ENCODE peak calls at places on chromosomes 11 and 22, in seven cellular contexts. One of them, this sample, is unnamed.

GRCh38 chr11:98358551-98358950 is 662.2 kb upstream of the CNTN5 start:
- DNase-seq in CD14-positive monocyte: no peak
- DNase-seq in heart right ventricle: no peak
- DNase-seq in epithelial cell of esophagus: no peak
- DNase-seq in progenitor cell of endocrine pancreas: no peak
- DNase-seq in HCT116: no peak
- DNase-seq in cardiac fibroblast: no peak
- DNase-seq in this sample: no peak

GRCh38 chr22:44363214-44363979 is 50.6 kb upstream of the SHISAL1 start:
- DNase-seq in CD14-positive monocyte: peak
- DNase-seq in heart right ventricle: peak
- DNase-seq in epithelial cell of esophagus: peak
- DNase-seq in progenitor cell of endocrine pancreas: no peak
- DNase-seq in HCT116: no peak
- DNase-seq in cardiac fibroblast: peak
- DNase-seq in this sample: no peak

GRCh38 chr11:104033134-104033533 is 3.3 kb upstream of the DDI1 start:
- DNase-seq in CD14-positive monocyte: no peak
- DNase-seq in heart right ventricle: no peak
- DNase-seq in epithelial cell of esophagus: peak
- DNase-seq in progenitor cell of endocrine pancreas: no peak
- DNase-seq in HCT116: no peak
- DNase-seq in cardiac fibroblast: peak
- DNase-seq in this sample: no peak

GRCh38 chr22:31944700-31945477 is 554 bp downstream of the YWHAH start:
- DNase-seq in CD14-positive monocyte: no peak
- DNase-seq in heart right ventricle: peak
- DNase-seq in epithelial cell of esophagus: no peak
- DNase-seq in progenitor cell of endocrine pancreas: no peak
- DNase-seq in HCT116: no peak
- DNase-seq in cardiac fibroblast: no peak
- DNase-seq in this sample: no peak

GRCh38 chr22:48570912-48571311 is 1256.8 kb downstream of the BRD1 start:
- DNase-seq in CD14-positive monocyte: no peak
- DNase-seq in heart right ventricle: no peak
- DNase-seq in epithelial cell of esophagus: no peak
- DNase-seq in progenitor cell of endocrine pancreas: no peak
- DNase-seq in HCT116: no peak
- DNase-seq in cardiac fibroblast: no peak
- DNase-seq in this sample: no peak

GRCh38 chr11:83364500-83365059 is 78.4 kb upstream of the CCDC90B start:
- DNase-seq in CD14-positive monocyte: no peak
- DNase-seq in heart right ventricle: no peak
- DNase-seq in epithelial cell of esophagus: peak
- DNase-seq in progenitor cell of endocrine pancreas: no peak
- DNase-seq in HCT116: no peak
- DNase-seq in cardiac fibroblast: no peak
- DNase-seq in this sample: no peak

GRCh38 chr11:36564376-36565032 is 3.3 kb upstream of the RAG1 start:
- DNase-seq in CD14-positive monocyte: no peak
- DNase-seq in heart right ventricle: peak
- DNase-seq in epithelial cell of esophagus: peak
- DNase-seq in progenitor cell of endocrine pancreas: peak
- DNase-seq in HCT116: peak
- DNase-seq in cardiac fibroblast: peak
- DNase-seq in this sample: no peak

GRCh38 chr22:44702479-44703219 is 645 bp downstream of the PRR5 start:
- DNase-seq in CD14-positive monocyte: no peak
- DNase-seq in heart right ventricle: no peak
- DNase-seq in epithelial cell of esophagus: peak
- DNase-seq in progenitor cell of endocrine pancreas: peak
- DNase-seq in HCT116: no peak
- DNase-seq in cardiac fibroblast: peak
- DNase-seq in this sample: no peak

GRCh38 chr22:50356186-50356585 is 13.1 kb downstream of the PPP6R2 start:
- DNase-seq in CD14-positive monocyte: no peak
- DNase-seq in heart right ventricle: no peak
- DNase-seq in epithelial cell of esophagus: no peak
- DNase-seq in progenitor cell of endocrine pancreas: no peak
- DNase-seq in HCT116: no peak
- DNase-seq in cardiac fibroblast: no peak
- DNase-seq in this sample: no peak

GRCh38 chr11:2097356-2097997 is 41.7 kb downstream of the IGF2 start:
- DNase-seq in CD14-positive monocyte: no peak
- DNase-seq in heart right ventricle: peak
- DNase-seq in epithelial cell of esophagus: peak
- DNase-seq in progenitor cell of endocrine pancreas: peak
- DNase-seq in HCT116: no peak
- DNase-seq in cardiac fibroblast: peak
- DNase-seq in this sample: no peak

GRCh38 chr11:40998888-40999287 is 460.6 kb downstream of the LRRC4C start:
- DNase-seq in CD14-positive monocyte: no peak
- DNase-seq in heart right ventricle: no peak
- DNase-seq in epithelial cell of esophagus: no peak
- DNase-seq in progenitor cell of endocrine pancreas: no peak
- DNase-seq in HCT116: no peak
- DNase-seq in cardiac fibroblast: no peak
- DNase-seq in this sample: no peak

GRCh38 chr11:12083380-12083779 is 27.0 kb upstream of the MICAL2 start:
- DNase-seq in CD14-positive monocyte: no peak
- DNase-seq in heart right ventricle: no peak
- DNase-seq in epithelial cell of esophagus: no peak
- DNase-seq in progenitor cell of endocrine pancreas: no peak
- DNase-seq in HCT116: no peak
- DNase-seq in cardiac fibroblast: no peak
- DNase-seq in this sample: no peak

GRCh38 chr11:131682373-131683015 is 312.1 kb downstream of the NTM start:
- DNase-seq in CD14-positive monocyte: no peak
- DNase-seq in heart right ventricle: no peak
- DNase-seq in epithelial cell of esophagus: no peak
- DNase-seq in progenitor cell of endocrine pancreas: no peak
- DNase-seq in HCT116: no peak
- DNase-seq in cardiac fibroblast: no peak
- DNase-seq in this sample: peak

GRCh38 chr11:12223771-12224536 is 113.6 kb downstream of the MICAL2 start:
- DNase-seq in CD14-positive monocyte: no peak
- DNase-seq in heart right ventricle: no peak
- DNase-seq in epithelial cell of esophagus: peak
- DNase-seq in progenitor cell of endocrine pancreas: no peak
- DNase-seq in HCT116: no peak
- DNase-seq in cardiac fibroblast: no peak
- DNase-seq in this sample: no peak

GRCh38 chr22:30170126-30170525 is 76.4 kb downstream of the LIF start:
- DNase-seq in CD14-positive monocyte: no peak
- DNase-seq in heart right ventricle: no peak
- DNase-seq in epithelial cell of esophagus: no peak
- DNase-seq in progenitor cell of endocrine pancreas: no peak
- DNase-seq in HCT116: no peak
- DNase-seq in cardiac fibroblast: no peak
- DNase-seq in this sample: no peak

DNA sequence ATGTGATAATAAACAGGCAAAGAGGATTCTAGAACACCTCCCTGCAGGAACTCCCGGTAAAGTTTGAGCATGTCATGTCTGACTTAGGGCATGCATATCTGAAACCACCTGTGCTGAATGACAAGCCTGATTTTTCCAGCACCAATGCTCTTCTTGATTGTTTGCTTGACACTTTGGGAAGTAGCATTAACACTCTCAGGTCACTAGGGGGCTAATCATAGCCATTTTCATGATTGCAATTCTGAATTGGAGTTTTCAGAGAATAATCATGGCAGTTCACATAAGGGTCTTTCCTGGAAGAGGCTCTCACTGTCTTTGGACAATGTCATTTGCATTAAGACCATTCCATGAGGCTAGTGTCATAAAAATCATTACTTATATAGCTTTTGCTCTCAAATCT is 234.4 kb upstream of the MTNR1B start:
- DNase-seq in CD14-positive monocyte: no peak
- DNase-seq in heart right ventricle: no peak
- DNase-seq in epithelial cell of esophagus: peak
- DNase-seq in progenitor cell of endocrine pancreas: no peak
- DNase-seq in HCT116: no peak
- DNase-seq in cardiac fibroblast: no peak
- DNase-seq in this sample: no peak
- TF ChIP-seq CTCF in CD14-positive monocyte: no peak
- TF ChIP-seq CTCF in heart right ventricle: peak
- TF ChIP-seq CTCF in epithelial cell of esophagus: peak
- TF ChIP-seq CTCF in progenitor cell of endocrine pancreas: peak
- TF ChIP-seq CTCF in HCT116: peak
- TF ChIP-seq CTCF in cardiac fibroblast: peak
- TF ChIP-seq CTCF in this sample: peak

GRCh38 chr11:94968334-94968958 is 4.9 kb downstream of the CWC15 start:
- DNase-seq in CD14-positive monocyte: no peak
- DNase-seq in heart right ventricle: no peak
- DNase-seq in epithelial cell of esophagus: peak
- DNase-seq in progenitor cell of endocrine pancreas: no peak
- DNase-seq in HCT116: no peak
- DNase-seq in cardiac fibroblast: peak
- DNase-seq in this sample: no peak
- TF ChIP-seq CTCF in CD14-positive monocyte: peak
- TF ChIP-seq CTCF in heart right ventricle: peak
- TF ChIP-seq CTCF in epithelial cell of esophagus: peak
- TF ChIP-seq CTCF in progenitor cell of endocrine pancreas: peak
- TF ChIP-seq CTCF in HCT116: peak
- TF ChIP-seq CTCF in cardiac fibroblast: peak
- TF ChIP-seq CTCF in this sample: peak

DNA sequence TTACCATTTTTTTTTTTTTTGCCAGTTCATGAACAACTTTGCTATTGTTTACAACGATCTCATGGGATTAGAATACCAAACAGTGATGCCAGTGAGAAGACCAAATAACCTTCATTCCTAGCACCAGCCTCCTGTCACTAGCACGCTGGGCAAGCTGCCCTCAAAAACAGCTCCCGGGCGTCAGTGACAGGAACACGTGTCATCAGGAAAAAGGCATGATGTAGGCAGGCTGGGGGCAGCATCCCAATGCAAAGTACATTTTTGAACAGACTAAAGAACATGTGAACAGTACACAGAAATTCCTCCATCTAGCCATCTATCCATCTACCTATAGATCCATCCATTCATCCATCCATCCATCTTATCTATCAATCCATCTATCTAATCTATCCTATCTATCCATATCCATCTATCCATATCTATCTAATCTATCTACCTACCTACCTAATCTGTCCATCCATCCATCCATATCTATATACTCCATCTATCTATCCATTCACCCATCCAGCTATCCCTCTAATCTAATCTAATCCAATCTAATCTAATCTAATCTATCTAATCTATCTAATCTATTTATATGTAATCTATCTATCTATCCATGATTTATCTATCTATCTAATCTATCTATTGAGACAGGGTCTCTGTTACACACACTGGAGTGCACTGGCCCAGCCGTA is 378.5 kb downstream of the SHANK2 start:
- DNase-seq in CD14-positive monocyte: no peak
- DNase-seq in heart right ventricle: no peak
- DNase-seq in epithelial cell of esophagus: no peak
- DNase-seq in progenitor cell of endocrine pancreas: no peak
- DNase-seq in HCT116: no peak
- DNase-seq in cardiac fibroblast: no peak
- DNase-seq in this sample: no peak
- TF ChIP-seq CTCF in CD14-positive monocyte: no peak
- TF ChIP-seq CTCF in heart right ventricle: no peak
- TF ChIP-seq CTCF in epithelial cell of esophagus: no peak
- TF ChIP-seq CTCF in progenitor cell of endocrine pancreas: no peak
- TF ChIP-seq CTCF in HCT116: no peak
- TF ChIP-seq CTCF in cardiac fibroblast: no peak
- TF ChIP-seq CTCF in this sample: no peak

DNA sequence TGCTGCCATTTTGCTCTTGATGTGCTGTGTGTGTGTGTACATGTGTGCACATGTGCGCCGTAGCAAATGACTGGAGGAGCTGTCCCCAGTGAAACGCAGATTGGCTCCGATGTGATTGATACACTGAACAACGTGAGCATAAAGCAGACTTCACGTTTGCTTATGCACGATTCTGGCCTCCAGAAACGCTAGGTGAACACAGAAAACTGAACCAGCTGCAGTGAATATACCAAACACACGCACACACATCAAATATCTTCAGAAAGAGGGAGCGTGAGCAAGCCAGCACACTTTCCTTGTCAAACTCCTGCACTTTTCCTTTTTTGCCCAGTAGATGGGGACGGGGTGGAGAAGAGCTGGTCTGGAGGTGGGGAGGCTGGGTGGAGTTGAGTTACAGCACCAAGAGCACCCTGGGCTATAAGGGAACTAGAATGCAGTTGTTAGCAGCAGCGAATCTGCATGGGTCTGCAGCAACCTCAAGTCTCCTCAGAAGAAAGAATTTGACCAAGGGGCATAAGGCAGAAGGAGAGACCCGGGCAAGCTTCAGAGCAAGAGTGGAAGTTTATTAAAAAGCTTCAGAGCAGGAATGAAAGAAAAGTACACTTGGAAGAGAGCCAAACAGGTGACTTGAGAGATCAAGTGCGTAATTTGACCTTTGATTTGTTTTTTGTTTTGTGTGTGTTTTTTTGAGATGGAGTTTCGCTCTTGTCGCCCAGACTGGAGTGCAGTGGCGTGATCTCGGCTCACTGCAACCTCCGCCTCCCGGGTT is 77.8 kb upstream of the CADM1 start:
- DNase-seq in CD14-positive monocyte: no peak
- DNase-seq in heart right ventricle: no peak
- DNase-seq in epithelial cell of esophagus: no peak
- DNase-seq in progenitor cell of endocrine pancreas: no peak
- DNase-seq in HCT116: no peak
- DNase-seq in cardiac fibroblast: no peak
- DNase-seq in this sample: no peak
- TF ChIP-seq CTCF in CD14-positive monocyte: no peak
- TF ChIP-seq CTCF in heart right ventricle: no peak
- TF ChIP-seq CTCF in epithelial cell of esophagus: no peak
- TF ChIP-seq CTCF in progenitor cell of endocrine pancreas: no peak
- TF ChIP-seq CTCF in HCT116: no peak
- TF ChIP-seq CTCF in cardiac fibroblast: no peak
- TF ChIP-seq CTCF in this sample: no peak

GRCh38 chr11:47257518-47258316 is at the start of gene NR1H3:
- DNase-seq in CD14-positive monocyte: no peak
- DNase-seq in heart right ventricle: peak
- DNase-seq in epithelial cell of esophagus: no peak
- DNase-seq in progenitor cell of endocrine pancreas: peak
- DNase-seq in HCT116: no peak
- DNase-seq in cardiac fibroblast: peak
- DNase-seq in this sample: no peak
- TF ChIP-seq CTCF in CD14-positive monocyte: peak
- TF ChIP-seq CTCF in heart right ventricle: peak
- TF ChIP-seq CTCF in epithelial cell of esophagus: peak
- TF ChIP-seq CTCF in progenitor cell of endocrine pancreas: peak
- TF ChIP-seq CTCF in HCT116: peak
- TF ChIP-seq CTCF in cardiac fibroblast: peak
- TF ChIP-seq CTCF in this sample: peak

This sample was measured in type B pancreatic cell.